ENCODE peak calls at places on chromosomes 5 and 9, in six cellular contexts. K is mesenchymal stem cell, L is HCT116, W is fibroblast of lung, Y is Karpas-422, O is colonic mucosa. Q is an unnamed sample. For H3K27me3, the result is how much of the 10 kb centered on the place peaks cover.

GRCh38 chr9:69149321-69149807 is 24.7 kb upstream of the TJP2 start:
- DNase-seq in L (no peak), K (peak), Y (no peak), O (no peak), W (peak), Q (no peak)

GRCh38 chr9:91522496-91522895 is 98.9 kb upstream of the NFIL3 start:
- DNase-seq in W (peak), K (no peak), O (no peak), Y (no peak), L (no peak), Q (no peak)

GRCh38 chr5:82183828-82184227 is 94.3 kb downstream of the RPS23 start:
- DNase-seq in L (no peak), O (no peak), Y (no peak), K (peak), W (peak), Q (peak)

GRCh38 chr5:73446631-73447233 is 1.8 kb downstream of the FOXD1 start:
- DNase-seq in W (no peak), L (no peak), Y (no peak), K (peak), O (no peak), Q (peak)

GRCh38 chr5:1519631-1520141 is 4.1 kb downstream of the LPCAT1 start:
- DNase-seq in K (no peak), Y (no peak), O (peak), L (no peak), W (no peak), Q (no peak)

GRCh38 chr5:74516217-74516636 is 124.3 kb downstream of the ENC1 start:
- DNase-seq in W (peak), L (no peak), K (peak), O (no peak), Y (no peak), Q (no peak)

GRCh38 chr5:149887622-149888183 is 56.9 kb downstream of the PDE6A start:
- DNase-seq in L (peak), Y (no peak), O (no peak), W (peak), K (peak), Q (peak)

GRCh38 chr9:128120061-128120740 is 7.3 kb downstream of the PTGES2 start:
- DNase-seq in K (no peak), W (no peak), L (no peak), Y (peak), O (no peak), Q (no peak)

GRCh38 chr9:120876842-120877240 is at the start of gene PHF19:
- DNase-seq in Y (peak), L (no peak), K (peak), O (no peak), W (peak), Q (no peak)

GRCh38 chr5:33065146-33065545 is 354.0 kb downstream of the NPR3 start:
- DNase-seq in K (no peak), W (peak), Y (no peak), L (no peak), O (no peak), Q (no peak)

GRCh38 chr9:76419782-76420380 is 25.7 kb upstream of the RFK start:
- DNase-seq in Y (peak), L (peak), W (no peak), K (peak), O (peak), Q (peak)

GRCh38 chr9:73684601-73685000 is 532.9 kb downstream of the ANXA1 start:
- DNase-seq in O (no peak), Y (no peak), K (peak), L (no peak), W (peak), Q (peak)

GRCh38 chr5:66222455-66222854 is 78.4 kb downstream of the SREK1 start:
- DNase-seq in K (peak), L (no peak), Y (no peak), W (peak), O (no peak), Q (no peak)

GRCh38 chr9:12956261-12956660 is 181.4 kb downstream of the LURAP1L start:
- DNase-seq in Y (no peak), L (no peak), W (no peak), K (peak), O (no peak), Q (no peak)

GRCh38 chr5:14806452-14806851 is 65.1 kb downstream of the ANKH start:
- DNase-seq in L (no peak), Y (no peak), O (no peak), W (peak), K (peak), Q (no peak)

GRCh38 chr5:83471405-83472212 is at the start of gene VCAN:
- DNase-seq in O (peak), Y (no peak), W (peak), L (peak), K (peak), Q (peak)
- H3K9ac ChIP-seq in O (peak), Y (no peak), W (peak), L (peak), K (peak), Q (peak)

DNA sequence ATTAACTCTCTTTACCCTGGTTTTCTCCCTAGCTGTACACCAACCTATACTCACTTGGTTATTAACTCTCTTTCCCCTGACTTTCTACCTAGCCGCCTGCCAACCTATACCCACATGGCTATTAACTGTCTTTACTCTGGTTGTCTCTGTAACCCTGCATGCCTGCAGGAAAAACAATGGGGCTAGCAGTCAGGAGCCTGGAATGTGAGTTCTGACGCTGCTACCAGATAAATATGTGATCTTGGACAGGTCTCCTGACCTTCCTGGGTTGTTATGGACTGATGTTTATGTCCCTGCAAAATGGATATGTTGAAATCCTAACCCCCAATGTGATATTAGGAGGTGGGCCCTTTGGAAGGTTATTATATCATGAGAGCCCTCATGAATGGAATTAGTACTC is 119.2 kb downstream of the SMARCA2 start:
- DNase-seq in W (peak), L (no peak), Y (no peak), K (no peak), O (no peak), Q (no peak)
- H3K27me3 ChIP-seq in W (under half), L (under half), Y (under half), K (under half), O (under half), Q (under half)

GRCh38 chr5:132775439-132776076 is 1.5 kb downstream of the SEPTIN8 start:
- DNase-seq in W (peak), Y (no peak), K (peak), L (no peak), O (no peak), Q (no peak)
- H3K9ac ChIP-seq in W (no peak), Y (no peak), K (peak), L (peak), O (no peak), Q (peak)

DNA sequence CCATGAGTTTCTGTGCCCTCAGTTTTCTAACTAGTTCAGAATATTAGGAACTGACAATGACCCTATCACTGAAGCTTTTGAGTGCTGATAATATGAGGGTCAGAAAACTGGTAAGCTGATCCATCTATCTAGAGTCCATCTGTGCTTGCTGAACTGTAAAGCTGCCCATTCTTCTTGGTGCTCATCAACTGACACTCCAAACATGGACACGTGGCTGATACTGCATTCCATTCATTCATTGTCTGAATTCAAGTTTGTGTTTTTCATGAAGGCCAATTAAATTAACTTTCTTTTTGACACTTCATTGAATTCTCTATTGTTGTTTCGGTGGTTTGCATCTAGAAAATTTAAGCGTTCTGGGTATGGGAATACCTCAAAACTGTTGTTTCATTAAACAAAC is 17.6 kb downstream of the NREP start:
- DNase-seq in K (no peak), L (no peak), Y (no peak), W (no peak), O (no peak), Q (no peak)
- H3K27me3 ChIP-seq in K (under half), L (under half), Y (under half), W (under half), O (under half), Q (under half)

GRCh38 chr9:124765439-124765835 is 5.7 kb downstream of the NR6A1 start:
- DNase-seq in Y (peak), K (no peak), W (no peak), O (no peak), L (no peak), Q (no peak)

GRCh38 chr9:124762633-124763032 is 8.5 kb downstream of the NR6A1 start:
- DNase-seq in L (no peak), W (no peak), K (no peak), Y (peak), O (no peak), Q (no peak)

GRCh38 chr9:124766815-124767554 is 4.1 kb downstream of the NR6A1 start:
- DNase-seq in O (no peak), L (no peak), W (no peak), K (no peak), Y (peak), Q (no peak)

GRCh38 chr9:124766326-124766725 is 4.8 kb downstream of the NR6A1 start:
- DNase-seq in K (no peak), W (no peak), Y (no peak), O (no peak), L (no peak), Q (no peak)

GRCh38 chr9:124764774-124765438 is 6.2 kb downstream of the NR6A1 start:
- DNase-seq in O (no peak), K (peak), Y (peak), L (no peak), W (no peak), Q (peak)
- H3K9ac ChIP-seq in O (no peak), K (no peak), Y (no peak), L (no peak), W (no peak), Q (no peak)